ENCODE peak calls at places on chromosomes 11 and 22, in five cellular contexts. M is heart right ventricle, P is astrocyte of the spinal cord, K is coronary artery, N is brain microvascular endothelial cell. X is an unnamed sample.

GRCh38 chr11:9758676-9759518 is 95.0 kb downstream of the SWAP70 start:
- DNase-seq in M (peak), P (peak), K (no peak), N (peak), X (peak)

GRCh38 chr11:117837070-117837776 is 12.7 kb upstream of the FXYD2 start:
- DNase-seq in M (peak), P (no peak), K (peak), N (no peak), X (no peak)

GRCh38 chr22:28938286-28938833 is 55.0 kb downstream of the ZNRF3 start:
- DNase-seq in M (no peak), P (no peak), K (no peak), N (no peak), X (no peak)

GRCh38 chr11:111736191-111736590 is 30.0 kb downstream of the PPP2R1B start:
- DNase-seq in M (no peak), P (no peak), K (no peak), N (peak), X (peak)

GRCh38 chr11:70073881-70074371 is 4.2 kb upstream of the ANO1 start:
- DNase-seq in M (peak), P (peak), K (peak), N (peak), X (no peak)

GRCh38 chr11:106178361-106178760 is 100.9 kb downstream of the AASDHPPT start:
- DNase-seq in M (no peak), P (no peak), K (no peak), N (no peak), X (no peak)

GRCh38 chr11:115423728-115424459 is 80.3 kb downstream of the CADM1 start:
- DNase-seq in M (no peak), P (no peak), K (no peak), N (no peak), X (no peak)

GRCh38 chr11:133895551-133895950 is 50.2 kb upstream of the SPATA19 start:
- DNase-seq in M (no peak), P (no peak), K (peak), N (no peak), X (no peak)

GRCh38 chr11:66126808-66127555 is 56.9 kb downstream of the PACS1 start:
- DNase-seq in M (peak), P (peak), K (peak), N (peak), X (peak)

GRCh38 chr11:46275964-46276641 is 1.4 kb upstream of the CREB3L1 start:
- DNase-seq in M (no peak), P (no peak), K (no peak), N (no peak), X (no peak)

GRCh38 chr11:27234043-27234668 is 128.9 kb downstream of the CCDC34 start:
- DNase-seq in M (peak), P (peak), K (no peak), N (peak), X (peak)

GRCh38 chr11:124875943-124876817 is 10.9 kb downstream of the ROBO3 start:
- DNase-seq in M (peak), P (peak), K (peak), N (peak), X (peak)

GRCh38 chr11:93236741-93237675 is 39.2 kb upstream of the SLC36A4 start:
- DNase-seq in M (peak), P (peak), K (no peak), N (peak), X (peak)

GRCh38 chr11:126140932-126141291 is 70.5 kb downstream of the RPUSD4 start:
- DNase-seq in M (peak), P (peak), K (no peak), N (no peak), X (peak)

GRCh38 chr22:16781074-16781763 is 44.0 kb downstream of the XKR3 start:
- DNase-seq in M (no peak), P (no peak), K (no peak), N (no peak), X (no peak)

GRCh38 chr11:19394525-19395016 is 153.8 kb upstream of the E2F8 start:
- DNase-seq in M (no peak), P (no peak), K (peak), N (no peak), X (no peak)

GRCh38 chr22:44658371-44658953 is 43.5 kb upstream of the PRR5 start:
- DNase-seq in M (peak), P (peak), K (no peak), N (peak), X (peak)

GRCh38 chr11:66492161-66492865 is 12.1 kb downstream of the DPP3 start:
- DNase-seq in M (no peak), P (peak), K (no peak), N (no peak), X (no peak)

GRCh38 chr11:38256436-38256835 is 1658.4 kb upstream of the RAG2 start:
- DNase-seq in M (no peak), P (no peak), K (no peak), N (no peak), X (no peak)

GRCh38 chr22:42300286-42301071 is 30.0 kb upstream of the TCF20 start:
- DNase-seq in M (no peak), P (no peak), K (no peak), N (no peak), X (no peak)

GRCh38 chr11:103433976-103434375 is 324.8 kb downstream of the DYNC2H1 start:
- DNase-seq in M (no peak), P (no peak), K (no peak), N (no peak), X (no peak)

GRCh38 chr11:92911478-92911877 is 58.0 kb upstream of the MTNR1B start:
- DNase-seq in M (no peak), P (no peak), K (no peak), N (no peak), X (no peak)

GRCh38 chr11:120613264-120614226 is 102.0 kb downstream of the GRIK4 start:
- DNase-seq in M (no peak), P (no peak), K (no peak), N (no peak), X (no peak)

GRCh38 chr11:66855574-66856495 is 1.0 kb upstream of the LRFN4 start:
- DNase-seq in M (peak), P (peak), K (peak), N (peak), X (peak)

GRCh38 chr11:90434858-90435257 is 212.0 kb upstream of the CHORDC1 start:
- DNase-seq in M (no peak), P (no peak), K (no peak), N (peak), X (no peak)

GRCh38 chr22:50320671-50321325 is 6.0 kb downstream of the DENND6B start:
- DNase-seq in M (no peak), P (no peak), K (no peak), N (no peak), X (no peak)

GRCh38 chr11:116698080-116698479 is 74.7 kb downstream of the BUD13 start:
- DNase-seq in M (no peak), P (no peak), K (peak), N (no peak), X (no peak)

GRCh38 chr11:125111341-125112234 is at the start of gene TMEM218:
- DNase-seq in M (peak), P (peak), K (peak), N (peak), X (peak)

GRCh38 chr11:12269104-12269441 is 108.3 kb upstream of the PARVA start:
- DNase-seq in M (no peak), P (no peak), K (no peak), N (no peak), X (peak)

GRCh38 chr22:38465673-38466490 is 2.0 kb upstream of the KDELR3 start:
- DNase-seq in M (no peak), P (no peak), K (no peak), N (no peak), X (peak)

GRCh38 chr11:118705796-118706545 is 26.5 kb upstream of the TREH start:
- DNase-seq in M (no peak), P (no peak), K (no peak), N (no peak), X (peak)

DNA sequence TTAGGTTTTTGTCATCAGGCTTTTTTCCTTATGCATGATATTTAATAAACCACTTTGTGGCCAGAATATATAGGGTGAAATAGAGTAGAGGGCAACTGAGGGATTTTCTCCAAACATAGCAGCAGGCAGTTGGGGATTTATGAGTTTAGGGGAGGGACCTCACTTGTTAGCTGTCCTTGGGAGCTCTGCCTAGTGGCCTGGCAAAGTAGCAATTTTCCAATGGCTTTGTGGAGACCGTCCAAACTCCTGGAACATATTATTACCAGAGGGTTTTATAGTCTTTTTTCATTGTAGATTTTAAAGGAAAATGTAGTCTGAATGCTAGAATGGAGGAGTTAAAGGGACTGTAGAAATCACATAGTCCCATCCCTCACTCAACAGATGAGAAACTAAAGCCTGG is 32.2 kb downstream of the AMOTL1 start:
- DNase-seq in M (peak), P (peak), K (no peak), N (no peak), X (peak)
- TF ChIP-seq CTCF in M (no peak), P (no peak), K (no peak), N (no peak), X (no peak)

DNA sequence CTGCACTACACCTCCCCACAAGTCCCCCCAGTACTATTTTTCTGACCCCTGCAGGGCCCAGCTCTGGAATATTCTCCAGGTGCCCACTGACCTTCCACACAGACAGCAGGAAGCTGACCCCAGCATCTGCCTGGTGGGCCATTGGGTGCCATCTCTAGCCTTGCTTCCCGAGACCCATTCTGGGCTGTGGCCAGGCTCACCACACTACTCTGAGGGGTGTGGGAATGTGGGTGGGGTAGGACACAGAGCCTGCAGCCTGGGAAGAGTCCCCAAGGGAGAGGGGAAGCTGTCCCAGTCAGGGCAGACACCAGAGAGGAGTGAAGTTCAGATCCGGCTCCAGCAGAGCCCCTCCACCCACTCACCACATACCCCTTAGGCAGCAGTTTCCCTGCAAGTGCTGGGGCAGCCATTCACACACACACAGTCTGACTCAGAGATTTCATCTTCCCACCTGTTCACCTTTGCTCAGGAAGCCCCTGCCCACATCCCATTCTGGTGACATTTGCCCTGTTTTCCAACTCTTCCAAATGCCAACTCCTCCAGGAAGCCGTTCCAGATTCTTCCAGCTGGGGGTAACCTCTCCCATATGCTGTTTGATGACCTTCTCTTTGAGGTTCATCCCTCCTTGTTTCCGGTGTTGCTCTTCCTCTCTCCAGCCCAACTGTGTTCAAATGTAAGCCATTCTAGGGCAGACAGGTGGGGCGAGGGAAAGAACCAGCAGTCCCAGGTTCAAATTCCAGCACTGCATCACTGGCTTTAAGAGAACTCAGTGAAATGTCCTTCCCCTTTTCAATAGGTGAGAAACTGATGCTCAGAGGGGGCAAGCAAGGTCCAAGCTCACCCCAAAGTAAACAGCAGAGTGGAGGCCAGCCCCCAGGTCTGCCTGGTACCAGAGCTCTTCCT is 2.0 kb downstream of the SLCO2B1 start:
- DNase-seq in M (no peak), P (no peak), K (no peak), N (no peak), X (no peak)
- H3K4me3 ChIP-seq in M (peak), P (no peak), K (peak), N (no peak), X (no peak)

GRCh38 chr11:61172888-61173287 is 11.7 kb upstream of the VPS37C start:
- DNase-seq in M (no peak), P (no peak), K (no peak), N (no peak), X (no peak)
- TF ChIP-seq CTCF in M (no peak), P (no peak), K (no peak), N (no peak), X (no peak)

DNA sequence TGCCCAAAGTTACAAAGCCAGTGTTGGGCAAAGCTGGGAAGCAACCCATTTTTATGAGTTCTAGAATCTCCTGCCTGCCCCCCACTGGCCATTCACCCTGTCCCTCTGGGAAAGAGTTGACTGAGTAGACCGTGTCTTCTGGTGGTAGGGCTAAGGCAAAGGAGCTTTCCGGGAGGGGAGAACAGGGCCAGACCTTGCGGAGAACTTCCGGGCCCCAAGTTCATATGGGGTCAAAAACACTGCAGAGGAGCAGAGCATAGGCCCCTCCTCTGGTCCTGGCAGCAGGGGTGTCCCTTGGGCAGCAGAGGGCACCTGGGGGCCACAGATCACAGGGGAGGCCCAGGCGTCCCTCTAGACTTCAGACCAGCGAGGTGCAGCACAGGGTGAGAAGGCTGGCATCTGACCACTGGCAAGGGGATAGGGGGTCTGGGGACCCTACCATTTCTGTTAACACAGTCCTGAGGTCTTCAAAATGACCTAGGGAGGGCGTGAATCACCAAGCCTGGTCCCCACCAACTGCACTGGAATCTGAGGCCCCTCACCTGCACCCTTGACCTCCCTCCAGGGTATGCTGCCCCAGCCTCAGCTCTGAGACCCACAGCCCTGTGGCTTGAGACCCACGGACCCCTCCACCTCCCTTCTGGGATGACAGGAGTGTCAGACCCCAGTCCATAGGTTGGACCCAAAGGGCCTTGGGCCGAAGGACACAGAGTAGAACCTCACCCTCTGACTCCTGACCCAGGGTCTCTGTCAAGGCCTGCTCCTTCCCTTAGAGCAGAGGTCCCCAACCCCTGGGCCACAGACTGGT is 1.3 kb upstream of the ARAP1 start:
- DNase-seq in M (no peak), P (no peak), K (no peak), N (no peak), X (no peak)
- H3K4me3 ChIP-seq in M (no peak), P (no peak), K (no peak), N (no peak), X (no peak)

DNA sequence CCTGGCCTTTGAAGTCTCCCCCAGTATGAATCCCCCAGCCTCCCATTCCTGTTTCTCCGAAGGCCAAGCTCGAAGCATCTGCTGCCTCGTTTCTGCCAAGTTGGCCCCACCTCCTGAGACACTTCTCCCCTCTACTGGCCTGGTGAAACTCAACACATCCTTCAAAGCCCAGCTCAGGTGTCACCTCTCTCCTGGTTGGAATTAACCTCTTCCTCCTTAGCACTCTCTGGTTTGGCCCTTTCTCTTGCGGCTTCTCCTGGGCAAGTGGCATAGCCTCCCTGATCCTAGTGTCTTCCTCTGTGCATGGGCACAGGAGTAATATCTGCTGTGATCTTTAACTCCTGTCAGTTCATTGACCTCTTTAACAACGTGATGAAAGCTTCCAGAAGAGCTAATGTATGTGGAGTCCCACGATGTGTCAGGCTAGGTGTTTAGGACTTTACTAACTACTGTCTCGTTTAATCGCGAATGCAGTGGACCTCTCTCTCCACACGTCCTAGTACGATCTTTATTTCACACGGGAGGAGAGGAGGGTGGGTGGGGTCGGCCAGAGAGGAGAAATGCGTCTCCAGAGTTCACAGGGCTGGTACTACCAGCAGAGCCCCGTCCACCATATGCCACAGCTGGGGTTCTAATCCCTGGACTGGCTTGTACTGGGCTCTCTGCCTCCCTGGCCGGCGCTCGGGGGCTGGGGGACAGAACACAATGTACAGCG is 824 bp upstream of the PTPRJ start:
- DNase-seq in M (no peak), P (no peak), K (no peak), N (no peak), X (no peak)
- TF ChIP-seq CTCF in M (no peak), P (no peak), K (no peak), N (no peak), X (no peak)

GRCh38 chr11:8685306-8685705 is 2.7 kb downstream of the RPL27A start:
- DNase-seq in M (no peak), P (no peak), K (no peak), N (no peak), X (no peak)
- H3K4me3 ChIP-seq in M (no peak), P (no peak), K (no peak), N (peak), X (peak)

DNA sequence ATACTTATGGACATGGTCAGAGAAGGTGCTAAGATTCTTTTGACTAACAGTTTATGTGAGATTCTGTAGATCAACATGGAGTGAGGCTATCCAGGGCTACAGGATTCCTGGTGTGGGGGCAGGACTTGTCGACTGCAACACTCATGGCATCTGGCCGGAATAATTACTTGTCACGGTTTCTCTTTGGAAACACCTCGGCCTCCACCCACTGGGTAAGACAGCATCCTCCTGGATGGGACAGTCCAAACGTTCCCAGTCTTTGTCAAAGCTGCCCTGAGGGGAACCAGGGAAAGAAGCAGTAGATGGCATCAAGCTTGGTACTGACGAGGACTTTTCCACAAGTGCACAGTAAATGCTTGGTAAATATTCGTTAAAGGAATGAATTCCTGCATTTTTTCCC is 762.8 kb downstream of the BRD1 start:
- DNase-seq in M (no peak), P (no peak), K (no peak), N (no peak), X (no peak)
- TF ChIP-seq CTCF in M (no peak), P (no peak), K (no peak), N (no peak), X (no peak)

X was measured in foreskin fibroblast.